ENCODE peak calls at places on chromosomes 2 and 18, in four cellular contexts. One of them, this sample, is unnamed.

GRCh38 chr18:63376493-63377053 is 9.6 kb upstream of the KDSR start:
- DNase-seq in IMR-90: peak
- DNase-seq in mesendoderm: no peak
- DNase-seq in H1: no peak
- DNase-seq in this sample: no peak

GRCh38 chr2:154589514-154589913 is 109.0 kb upstream of the KCNJ3 start:
- DNase-seq in IMR-90: no peak
- DNase-seq in mesendoderm: no peak
- DNase-seq in H1: no peak
- DNase-seq in this sample: no peak

GRCh38 chr2:211181626-211182025 is 625.2 kb downstream of the CPS1 start:
- DNase-seq in IMR-90: no peak
- DNase-seq in mesendoderm: no peak
- DNase-seq in H1: no peak
- DNase-seq in this sample: no peak

GRCh38 chr18:77145364-77145901 is 12.8 kb upstream of the MBP start:
- DNase-seq in IMR-90: no peak
- DNase-seq in mesendoderm: no peak
- DNase-seq in H1: no peak
- DNase-seq in this sample: peak

GRCh38 chr2:2660789-2661355 is 329.8 kb upstream of the MYT1L start:
- DNase-seq in IMR-90: peak
- DNase-seq in mesendoderm: no peak
- DNase-seq in H1: no peak
- DNase-seq in this sample: no peak

GRCh38 chr2:29662841-29663240 is 258.5 kb downstream of the ALK start:
- DNase-seq in IMR-90: peak
- DNase-seq in mesendoderm: no peak
- DNase-seq in H1: no peak
- DNase-seq in this sample: no peak

GRCh38 chr2:173652731-173653426 is 298.2 kb downstream of the CDCA7 start:
- DNase-seq in IMR-90: peak
- DNase-seq in mesendoderm: peak
- DNase-seq in H1: no peak
- DNase-seq in this sample: no peak

GRCh38 chr18:79526468-79527460 is 131.0 kb downstream of the NFATC1 start:
- DNase-seq in IMR-90: no peak
- DNase-seq in mesendoderm: no peak
- DNase-seq in H1: no peak
- DNase-seq in this sample: no peak

GRCh38 chr2:216991563-216991962 is 131.7 kb upstream of the TNP1 start:
- DNase-seq in IMR-90: peak
- DNase-seq in mesendoderm: no peak
- DNase-seq in H1: no peak
- DNase-seq in this sample: no peak

GRCh38 chr2:191243154-191243553 is 2.0 kb upstream of the MYO1B start:
- DNase-seq in IMR-90: no peak
- DNase-seq in mesendoderm: no peak
- DNase-seq in H1: no peak
- DNase-seq in this sample: no peak
- H3K56ac ChIP-seq in IMR-90: no peak
- H3K56ac ChIP-seq in mesendoderm: no peak
- H3K56ac ChIP-seq in H1: no peak
- H3K56ac ChIP-seq in this sample: no peak

DNA sequence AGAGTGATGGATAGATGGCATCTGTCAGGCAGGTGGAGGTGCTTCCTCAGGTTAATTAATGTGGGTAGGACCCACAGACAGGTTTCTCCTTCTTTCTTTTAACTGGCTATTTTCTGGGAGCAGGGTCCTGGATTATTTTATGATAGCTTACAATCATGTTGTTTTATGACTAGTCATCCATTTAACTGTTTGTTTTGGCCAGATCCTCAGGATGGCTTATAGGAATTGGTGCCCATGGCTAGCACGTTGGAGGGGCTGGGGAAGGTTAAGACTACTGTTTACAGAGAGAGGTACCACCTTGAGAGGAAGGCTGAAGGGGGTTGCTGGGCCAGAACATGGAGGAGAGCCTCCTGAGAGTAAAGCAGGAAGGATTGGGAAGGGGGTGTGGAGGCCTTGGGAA is 78.0 kb upstream of the MGAT5 start:
- DNase-seq in IMR-90: no peak
- DNase-seq in mesendoderm: no peak
- DNase-seq in H1: no peak
- DNase-seq in this sample: no peak
- H3K4me2 ChIP-seq in IMR-90: no peak
- H3K4me2 ChIP-seq in mesendoderm: no peak
- H3K4me2 ChIP-seq in H1: no peak
- H3K4me2 ChIP-seq in this sample: no peak

DNA sequence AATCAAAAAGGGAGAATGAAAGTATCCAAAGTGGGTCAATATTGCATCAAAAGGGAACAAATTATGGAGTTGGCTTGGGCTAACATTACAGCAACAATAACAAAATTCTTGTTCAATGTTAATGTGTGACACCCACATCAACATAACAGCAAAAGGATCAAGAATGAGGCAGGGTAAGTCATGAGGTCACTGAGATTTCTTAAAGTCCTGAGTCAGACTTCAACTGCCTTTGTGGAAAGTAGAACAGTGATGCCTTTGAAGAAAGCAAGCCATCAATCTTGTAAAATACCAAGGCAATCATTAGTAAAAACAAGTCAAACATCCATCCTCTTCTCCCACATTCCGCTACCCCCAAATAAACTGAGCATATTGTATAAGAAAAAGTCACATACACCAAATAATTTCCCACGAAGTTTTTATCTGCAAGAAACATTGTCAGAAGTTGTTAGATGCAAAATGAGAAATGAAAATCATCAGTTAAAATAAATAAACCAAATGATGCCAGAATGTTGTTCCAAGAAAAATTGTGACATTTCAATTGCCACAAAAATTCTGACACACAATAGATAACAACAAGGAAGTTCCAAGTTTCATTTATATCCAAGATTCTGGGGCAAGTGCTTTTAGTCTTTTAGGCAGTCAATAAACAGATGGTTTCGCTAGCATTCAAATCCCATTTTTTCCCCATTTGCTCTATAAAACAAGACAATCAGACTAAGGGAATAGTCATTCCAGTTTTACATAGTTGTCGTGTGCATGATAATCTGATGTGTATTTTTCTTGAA is 216.1 kb upstream of the SETBP1 start:
- DNase-seq in IMR-90: no peak
- DNase-seq in mesendoderm: no peak
- DNase-seq in H1: no peak
- DNase-seq in this sample: no peak
- H3K56ac ChIP-seq in IMR-90: no peak
- H3K56ac ChIP-seq in mesendoderm: no peak
- H3K56ac ChIP-seq in H1: no peak
- H3K56ac ChIP-seq in this sample: no peak

GRCh38 chr18:57434177-57434535 is 1.0 kb upstream of the ONECUT2 start:
- DNase-seq in IMR-90: no peak
- DNase-seq in mesendoderm: no peak
- DNase-seq in H1: peak
- DNase-seq in this sample: peak

GRCh38 chr18:57432765-57433400 is 2.3 kb upstream of the ONECUT2 start:
- DNase-seq in IMR-90: no peak
- DNase-seq in mesendoderm: peak
- DNase-seq in H1: no peak
- DNase-seq in this sample: no peak

GRCh38 chr18:57432118-57432517 is 3.1 kb upstream of the ONECUT2 start:
- DNase-seq in IMR-90: no peak
- DNase-seq in mesendoderm: no peak
- DNase-seq in H1: no peak
- DNase-seq in this sample: no peak

GRCh38 chr18:57434536-57435494 is at the start of gene ONECUT2:
- DNase-seq in IMR-90: peak
- DNase-seq in mesendoderm: peak
- DNase-seq in H1: peak
- DNase-seq in this sample: peak

GRCh38 chr18:57433492-57434176 is 1.5 kb upstream of the ONECUT2 start:
- DNase-seq in IMR-90: no peak
- DNase-seq in mesendoderm: peak
- DNase-seq in H1: no peak
- DNase-seq in this sample: no peak
- H3K4me2 ChIP-seq in IMR-90: no peak
- H3K4me2 ChIP-seq in mesendoderm: peak
- H3K4me2 ChIP-seq in H1: peak
- H3K4me2 ChIP-seq in this sample: peak

DNA sequence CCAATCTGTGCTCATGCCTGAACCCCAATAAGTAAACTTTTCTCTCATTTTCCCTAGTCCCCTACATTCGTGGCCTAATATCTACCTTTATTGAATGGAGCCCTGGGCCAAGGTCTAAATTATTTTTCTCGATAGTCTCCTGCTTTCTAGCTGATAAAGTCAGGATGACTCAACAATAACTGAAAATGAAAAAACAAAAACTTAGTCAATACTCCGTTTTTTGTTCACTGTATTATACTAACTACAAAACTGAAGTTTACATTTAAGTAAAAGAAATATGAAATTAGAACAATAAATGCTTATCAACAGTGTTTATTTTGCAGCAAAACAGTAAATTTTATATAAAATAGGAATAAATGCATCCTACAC is 32.2 kb downstream of the AOX1 start:
- DNase-seq in IMR-90: no peak
- DNase-seq in mesendoderm: no peak
- DNase-seq in H1: no peak
- DNase-seq in this sample: no peak
- H3K56ac ChIP-seq in IMR-90: no peak
- H3K56ac ChIP-seq in mesendoderm: no peak
- H3K56ac ChIP-seq in H1: no peak
- H3K56ac ChIP-seq in this sample: no peak

DNA sequence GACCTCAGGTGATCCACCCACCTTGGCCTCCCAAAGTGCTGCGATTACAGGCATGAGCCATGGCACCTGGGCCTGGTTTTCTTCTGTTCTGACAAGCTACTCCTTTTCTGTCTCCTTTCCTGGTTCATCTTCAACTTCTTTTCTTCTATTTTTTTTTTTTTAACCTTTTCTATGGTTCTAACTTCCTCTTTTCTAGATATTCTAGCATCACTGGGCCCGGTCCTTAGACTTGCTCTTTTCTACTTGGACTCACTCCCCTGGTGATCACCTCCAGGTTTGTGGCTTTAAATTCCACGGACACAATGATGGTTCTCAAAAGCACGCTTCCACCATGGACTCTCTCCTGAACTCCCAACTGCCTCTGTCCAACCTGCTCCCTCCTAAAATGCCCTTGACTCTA is 2.0 kb downstream of the EIF2AK2 start:
- DNase-seq in IMR-90: no peak
- DNase-seq in mesendoderm: no peak
- DNase-seq in H1: no peak
- DNase-seq in this sample: no peak
- H3K4me2 ChIP-seq in IMR-90: no peak
- H3K4me2 ChIP-seq in mesendoderm: no peak
- H3K4me2 ChIP-seq in H1: no peak
- H3K4me2 ChIP-seq in this sample: no peak

GRCh38 chr2:109510136-109511028 is 103.4 kb downstream of the SEPTIN10 start:
- DNase-seq in IMR-90: peak
- DNase-seq in mesendoderm: peak
- DNase-seq in H1: peak
- DNase-seq in this sample: peak
- H3K56ac ChIP-seq in IMR-90: no peak
- H3K56ac ChIP-seq in mesendoderm: no peak
- H3K56ac ChIP-seq in H1: no peak
- H3K56ac ChIP-seq in this sample: no peak

GRCh38 chr2:189252991-189253680 is 73.6 kb upstream of the COL5A2 start:
- DNase-seq in IMR-90: no peak
- DNase-seq in mesendoderm: no peak
- DNase-seq in H1: no peak
- DNase-seq in this sample: no peak
- H3K4me2 ChIP-seq in IMR-90: peak
- H3K4me2 ChIP-seq in mesendoderm: no peak
- H3K4me2 ChIP-seq in H1: no peak
- H3K4me2 ChIP-seq in this sample: no peak